ENCODE peak calls at places on chromosomes 16 and 17, in five cellular contexts. C, K, E, O and D are unnamed samples.

GRCh38 chr16:50263060-50263909 is 3.1 kb upstream of the ADCY7 start:
- DNase-seq in O (peak; percentile 13), K (no peak), C (no peak), E (no peak), D (no peak)

GRCh38 chr16:77117687-77118086 is 73.3 kb upstream of the MON1B start:
- DNase-seq in O (peak; percentile 30), E (no peak), C (no peak), K (no peak), D (no peak)

GRCh38 chr16:2535644-2536021 is 2.2 kb upstream of the PDPK1 start:
- DNase-seq in O (peak; percentile 40), C (peak; percentile 64), K (no peak), E (no peak), D (no peak)

GRCh38 chr16:53100889-53101288 is 46.1 kb downstream of the CHD9 start:
- DNase-seq in E (no peak), C (no peak), O (no peak), K (no peak), D (peak; percentile 1)

GRCh38 chr16:877242-878065 is 76.9 kb upstream of the GNG13 start:
- DNase-seq in E (no peak), K (no peak), O (no peak), C (no peak), D (no peak)

GRCh38 chr17:28130455-28130854 is 88.0 kb downstream of the NLK start:
- DNase-seq in C (no peak), O (no peak), K (no peak), E (no peak), D (no peak)

GRCh38 chr17:80961931-80962330 is 29.7 kb upstream of the CHMP6 start:
- DNase-seq in K (no peak), C (no peak), E (no peak), O (no peak), D (no peak)

GRCh38 chr17:236641-237405 is 55.4 kb upstream of the DOC2B start:
- DNase-seq in C (peak; percentile 28), O (peak; percentile 24), K (no peak), E (no peak), D (no peak)

GRCh38 chr17:3704931-3705717 is 9.2 kb upstream of the P2RX5 start:
- DNase-seq in E (no peak), K (no peak), C (no peak), O (no peak), D (no peak)

GRCh38 chr17:34386925-34387550 is 24.0 kb upstream of the CCL1 start:
- DNase-seq in K (no peak), O (no peak), E (no peak), C (peak; percentile 4), D (no peak)

GRCh38 chr16:82704369-82704768 is 77.6 kb downstream of the CDH13 start:
- DNase-seq in O (no peak), E (no peak), K (no peak), C (no peak), D (no peak)
- H3K4me3 ChIP-seq in O (no peak overlapping the region), E (no peak overlapping the region), K (no peak overlapping the region), C (no peak overlapping the region), D (no peak overlapping the region)

DNA sequence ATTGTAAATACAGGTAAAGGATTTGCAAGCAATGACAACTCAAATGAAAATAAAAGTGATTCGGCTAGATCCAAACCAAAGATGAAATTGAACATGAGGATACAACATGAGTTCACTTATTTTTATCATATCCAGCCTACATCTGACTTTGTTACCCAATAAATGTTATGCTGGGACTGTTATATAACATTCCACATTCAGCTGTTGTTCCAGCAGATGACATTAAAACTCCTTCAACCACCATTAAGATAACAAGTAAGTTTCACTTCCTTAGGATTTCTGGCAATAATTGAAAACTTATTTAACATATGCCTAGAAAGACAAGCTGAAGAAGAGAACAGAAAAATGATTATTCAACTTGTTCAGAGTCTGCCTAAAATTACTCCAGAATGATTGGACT is 729.4 kb downstream of the CDH11 start:
- DNase-seq in K (no peak), E (no peak), O (no peak), C (no peak), D (no peak)
- H3K4me2 ChIP-seq in K (no peak overlapping the region), E (no peak overlapping the region), O (no peak overlapping the region), C (no peak overlapping the region), D (no peak overlapping the region)

GRCh38 chr16:30950516-30951073 is 1.7 kb downstream of the ORAI3 start:
- DNase-seq in E (no peak), K (no peak), C (no peak), O (no peak), D (no peak)
- H3K4me3 ChIP-seq in E (peak overlapping the region; percentile 73), K (peak overlapping the region; percentile 93), C (no peak overlapping the region), O (no peak overlapping the region), D (no peak overlapping the region)

GRCh38 chr16:30179931-30180330 is 3.5 kb upstream of the CORO1A start:
- DNase-seq in O (no peak), K (no peak), C (no peak), E (no peak), D (no peak)
- H3K4me2 ChIP-seq in O (no peak overlapping the region), K (no peak overlapping the region), C (no peak overlapping the region), E (no peak overlapping the region), D (no peak overlapping the region)

GRCh38 chr16:81003064-81003463 is 3.6 kb downstream of the CMC2 start:
- DNase-seq in E (no peak), O (no peak), C (no peak), K (no peak), D (no peak)

GRCh38 chr16:81003610-81004460 is 2.9 kb downstream of the CMC2 start:
- DNase-seq in K (no peak), E (no peak), C (peak; percentile 26), O (no peak), D (no peak)

GRCh38 chr16:81001330-81001729 is 5.4 kb downstream of the CMC2 start:
- DNase-seq in C (no peak), E (no peak), K (no peak), O (no peak), D (no peak)

GRCh38 chr16:80997964-80998620 is 8.6 kb downstream of the CMC2 start:
- DNase-seq in K (no peak), O (no peak), C (no peak), E (no peak), D (no peak)

DNA sequence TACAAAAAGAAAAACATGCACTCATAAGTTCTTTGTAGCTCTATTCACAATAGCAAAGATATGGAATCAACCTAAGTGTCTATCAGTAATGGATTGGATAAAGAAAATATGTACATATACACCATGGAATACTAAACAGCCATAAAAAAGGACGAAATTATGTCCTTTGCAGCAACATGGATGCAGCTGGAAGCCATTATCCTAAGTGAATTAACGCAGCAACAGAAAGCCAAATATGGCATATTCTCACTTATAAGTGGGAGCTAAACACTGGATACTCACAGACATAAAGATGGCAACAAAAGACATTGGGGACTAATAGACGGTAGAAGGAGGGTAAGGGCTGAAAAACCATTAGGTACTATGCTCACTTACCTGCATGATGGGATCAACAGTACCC is 5.8 kb downstream of the CMC2 start:
- DNase-seq in K (no peak), O (no peak), E (no peak), C (no peak), D (no peak)
- H3K4me3 ChIP-seq in K (no peak overlapping the region), O (no peak overlapping the region), E (no peak overlapping the region), C (no peak overlapping the region), D (no peak overlapping the region)

GRCh38 chr17:57283203-57283971 is 27.1 kb downstream of the MSI2 start:
- DNase-seq in K (no peak), C (no peak), E (no peak), O (no peak), D (no peak)

GRCh38 chr17:57285681-57286080 is 29.4 kb downstream of the MSI2 start:
- DNase-seq in C (no peak), K (no peak), E (no peak), O (no peak), D (no peak)

GRCh38 chr17:57286372-57287105 is 30.2 kb downstream of the MSI2 start:
- DNase-seq in C (no peak), K (no peak), O (no peak), E (no peak), D (no peak)

GRCh38 chr17:57284583-57284982 is 28.3 kb downstream of the MSI2 start:
- DNase-seq in C (no peak), K (no peak), O (no peak), E (no peak), D (no peak)

DNA sequence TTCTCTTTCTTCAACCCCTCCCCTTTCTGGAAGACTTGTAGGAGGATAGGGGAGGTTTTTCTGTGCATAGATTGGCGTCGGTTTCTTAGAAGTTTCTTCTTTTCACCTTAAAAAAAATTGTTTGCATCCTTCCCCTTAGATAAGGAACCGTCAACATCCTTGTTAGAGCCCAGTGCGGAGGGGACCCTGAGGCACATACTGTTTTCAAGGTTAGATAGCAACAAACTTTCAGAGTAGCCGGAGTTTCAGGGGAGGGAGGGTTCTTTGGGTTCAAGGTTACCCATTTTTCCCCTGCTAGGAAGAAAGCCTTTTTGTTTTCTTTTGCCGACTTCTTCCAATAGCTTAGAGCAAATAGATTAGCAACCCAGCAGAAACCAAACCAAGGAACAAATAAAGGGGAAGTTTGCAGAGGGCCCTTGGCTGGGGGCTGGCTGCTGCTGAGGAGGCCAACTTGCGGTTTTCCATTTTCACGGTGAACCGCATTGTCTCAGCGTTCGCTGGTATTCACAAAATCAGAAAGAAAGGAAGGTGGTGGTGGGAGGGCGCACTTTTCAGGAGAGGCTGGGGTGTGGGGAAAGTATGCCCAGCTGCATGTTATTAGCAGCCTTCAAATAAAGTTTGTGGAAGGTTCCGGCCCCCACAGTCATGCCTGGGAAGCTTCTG is 28.8 kb downstream of the MSI2 start:
- DNase-seq in C (peak; percentile 47), O (no peak), K (peak; percentile 65), E (no peak), D (no peak)
- H3K4me2 ChIP-seq in C (peak overlapping the region; percentile 68), O (peak overlapping the region; percentile 50), K (peak overlapping the region; percentile 46), E (no peak overlapping the region), D (no peak overlapping the region)

DNA sequence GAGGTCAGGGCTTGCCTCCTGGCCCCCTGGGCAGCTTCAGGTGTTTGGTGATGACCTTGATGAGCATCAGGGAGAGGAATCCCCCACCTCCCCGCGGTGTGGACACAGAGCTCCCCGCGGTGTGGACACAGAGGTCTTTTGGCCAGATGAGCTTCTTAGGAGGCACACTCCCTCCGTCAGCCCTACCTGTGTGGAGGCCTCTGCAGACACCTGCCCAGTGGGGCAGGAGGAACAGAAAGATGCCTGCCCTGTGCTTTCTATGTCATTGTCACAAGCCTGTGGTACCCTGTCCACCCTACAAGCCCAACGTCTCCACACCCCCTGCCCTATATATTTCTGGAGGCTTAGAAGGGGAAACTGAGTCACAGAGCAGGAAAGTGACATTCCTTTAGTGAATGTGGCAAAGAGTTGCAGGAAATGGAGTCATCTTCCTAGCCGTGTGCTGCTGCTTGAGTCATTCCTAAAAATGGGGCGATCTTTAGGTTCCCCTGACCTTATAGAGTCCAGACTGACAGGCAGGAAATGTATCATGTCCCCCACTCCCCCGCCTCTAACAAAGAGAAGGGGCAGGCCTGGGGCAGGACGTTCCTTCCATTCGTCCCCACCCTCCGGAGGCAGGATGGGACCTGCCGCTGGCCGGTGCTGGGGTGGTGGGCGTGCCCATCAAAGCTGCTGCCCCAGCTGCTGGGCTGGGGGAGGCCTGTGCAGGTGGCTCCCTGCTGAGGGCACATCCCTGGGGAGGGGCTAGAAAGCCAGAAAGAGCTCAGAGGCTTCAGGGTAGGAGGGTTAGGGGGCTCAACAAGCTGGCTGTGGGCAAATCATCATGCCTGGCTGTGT is 987 bp upstream of the C16orf74 start:
- DNase-seq in K (no peak), C (no peak), E (no peak), O (no peak), D (peak; percentile 68)
- H3K4me3 ChIP-seq in K (no peak overlapping the region), C (no peak overlapping the region), E (peak overlapping the region; percentile 94), O (no peak overlapping the region), D (peak overlapping the region; percentile 68)